ENCODE peak calls at places on chromosome 21, in six cellular contexts. U is AG04450, Q is adrenal gland, S is cardiac muscle cell, L is neuronal stem cell, N is endodermal cell. K is an unnamed sample.
A peak's percentile ranks its signal among the peaks of the same experiment; 100 is the strongest.

GRCh38 chr21:25459365-25459764 is 147.9 kb downstream of the MRPL39 start:
- DNase-seq in N (no peak), U (no peak), Q (no peak), S (no peak), L (no peak), K (no peak)

GRCh38 chr21:19547951-19548635 is 1144.5 kb upstream of the TMPRSS15 start:
- DNase-seq in N (no peak), Q (no peak), L (no peak), U (no peak), S (no peak), K (no peak)

GRCh38 chr21:25583370-25584133 is 23.7 kb downstream of the MRPL39 start:
- DNase-seq in N (no peak), L (no peak), Q (no peak), U (no peak), S (no peak), K (no peak)

GRCh38 chr21:33169360-33169759 is 60.4 kb upstream of the IFNAR2 start:
- DNase-seq in U (no peak), S (no peak), Q (no peak), N (no peak), L (no peak), K (no peak)

GRCh38 chr21:15036189-15036588 is 28.6 kb downstream of the NRIP1 start:
- DNase-seq in L (no peak), Q (no peak), N (no peak), S (no peak), U (no peak), K (no peak)

GRCh38 chr21:23874271-23874670 is 1733.0 kb downstream of the MRPL39 start:
- DNase-seq in U (no peak), L (no peak), S (no peak), N (no peak), Q (no peak), K (no peak)

GRCh38 chr21:25573409-25574206 is 33.7 kb downstream of the MRPL39 start:
- DNase-seq in S (peak; percentile 74), Q (no peak), N (no peak), L (no peak), U (peak; percentile 83), K (peak; percentile 49)

GRCh38 chr21:33350676-33351075 is 25.9 kb downstream of the IFNAR1 start:
- DNase-seq in Q (no peak), L (no peak), N (no peak), U (no peak), S (no peak), K (no peak)

GRCh38 chr21:39406065-39406464 is 39.5 kb downstream of the LCA5L start:
- DNase-seq in L (no peak), U (no peak), N (no peak), Q (no peak), S (no peak), K (no peak)

GRCh38 chr21:39318091-39318959 is 4.9 kb upstream of the BRWD1 start:
- DNase-seq in Q (no peak), U (no peak), L (no peak), N (no peak), S (peak; percentile 39), K (no peak)

GRCh38 chr21:28215214-28215954 is 777.3 kb downstream of the LTN1 start:
- DNase-seq in L (no peak), Q (no peak), S (peak; percentile 89), N (no peak), U (no peak), K (no peak)

GRCh38 chr21:27734146-27734545 is 767.3 kb upstream of the ADAMTS5 start:
- DNase-seq in S (peak; percentile 79), N (no peak), Q (no peak), U (peak; percentile 49), L (no peak), K (no peak)

GRCh38 chr21:25370311-25370744 is 237.0 kb downstream of the MRPL39 start:
- DNase-seq in Q (peak; percentile 52), U (peak; percentile 87), N (peak; percentile 46), S (peak; percentile 83), L (no peak), K (peak; percentile 31)

DNA sequence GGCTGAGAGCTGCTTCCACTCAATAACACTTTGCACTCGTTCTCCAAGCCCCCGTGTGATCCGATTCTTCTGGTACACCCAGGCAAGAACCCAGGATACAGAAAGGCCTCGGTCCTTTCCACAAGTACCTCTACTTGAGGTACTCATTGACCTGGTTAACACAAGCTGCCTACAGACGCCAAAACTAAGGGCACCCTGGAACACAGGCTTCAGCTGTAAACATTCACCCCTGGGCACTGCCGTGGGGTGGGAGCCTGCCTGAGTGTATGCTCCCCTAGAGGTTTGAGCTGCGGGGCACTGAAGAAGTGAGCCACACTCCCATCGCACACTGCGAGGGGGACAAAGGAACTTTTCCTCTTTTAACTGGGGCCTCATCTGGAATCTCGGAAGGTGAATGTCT is 30.5 kb downstream of the LRRC3 start:
- DNase-seq in Q (no peak), N (no peak), S (no peak), L (no peak), U (no peak), K (no peak)
- H3K4me3 ChIP-seq in Q (no peak overlapping the region), N (no peak overlapping the region), S (peak overlapping the region; percentile 29), L (peak overlapping the region; percentile 54), U (no peak overlapping the region), K (peak overlapping the region; percentile 50)

DNA sequence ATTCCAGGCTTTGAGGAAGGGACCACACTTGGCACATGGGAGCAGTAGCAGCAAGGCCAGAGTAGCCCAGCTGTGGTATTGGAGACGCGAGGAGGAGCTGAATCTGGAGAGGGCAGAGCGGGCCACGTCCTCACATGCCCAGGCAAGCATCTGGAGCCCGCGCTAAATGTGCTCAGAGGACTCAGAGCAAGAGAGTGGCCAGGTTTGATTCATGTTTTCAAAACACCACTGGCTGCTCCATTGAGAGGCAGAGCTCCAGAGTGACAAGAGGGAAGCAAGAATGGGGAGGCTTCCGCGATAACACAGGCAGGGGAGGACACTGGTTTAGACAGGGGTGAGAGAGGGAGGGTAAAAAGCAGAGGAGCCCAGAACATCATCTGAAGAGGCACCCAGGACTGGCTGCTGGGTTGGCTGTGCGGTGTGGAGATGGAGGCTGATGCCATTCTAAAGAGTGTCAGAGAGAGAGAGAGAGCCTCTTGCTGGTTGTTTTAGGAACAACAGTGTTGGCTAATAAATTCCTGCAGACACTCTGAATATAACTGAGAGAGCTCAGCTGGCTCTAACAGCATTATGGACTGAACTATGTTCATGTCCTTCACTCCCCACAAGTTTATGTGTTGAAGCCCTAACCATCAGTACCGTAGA is 32.3 kb downstream of the RCAN1 start:
- DNase-seq in L (peak; percentile 14), Q (no peak), S (peak; percentile 74), U (peak; percentile 24), N (peak; percentile 67), K (peak; percentile 51)
- H3K27ac ChIP-seq in L (no peak overlapping the region), Q (no peak overlapping the region), S (no peak overlapping the region), U (no peak overlapping the region), N (no peak overlapping the region), K (no peak overlapping the region)

GRCh38 chr21:44449473-44450363 is 5.6 kb upstream of the LRRC3 start:
- DNase-seq in U (no peak), L (no peak), S (no peak), N (peak; percentile 55), Q (no peak), K (no peak)
- H3K27me3 ChIP-seq in U (peaks cover 6% of the 10 kb centered on the region), L (peaks cover 18% of the 10 kb centered on the region), S (no peaks in the 10 kb centered on the region), N (no peaks in the 10 kb centered on the region), Q (peaks cover 3% of the 10 kb centered on the region), K (no peaks in the 10 kb centered on the region)

DNA sequence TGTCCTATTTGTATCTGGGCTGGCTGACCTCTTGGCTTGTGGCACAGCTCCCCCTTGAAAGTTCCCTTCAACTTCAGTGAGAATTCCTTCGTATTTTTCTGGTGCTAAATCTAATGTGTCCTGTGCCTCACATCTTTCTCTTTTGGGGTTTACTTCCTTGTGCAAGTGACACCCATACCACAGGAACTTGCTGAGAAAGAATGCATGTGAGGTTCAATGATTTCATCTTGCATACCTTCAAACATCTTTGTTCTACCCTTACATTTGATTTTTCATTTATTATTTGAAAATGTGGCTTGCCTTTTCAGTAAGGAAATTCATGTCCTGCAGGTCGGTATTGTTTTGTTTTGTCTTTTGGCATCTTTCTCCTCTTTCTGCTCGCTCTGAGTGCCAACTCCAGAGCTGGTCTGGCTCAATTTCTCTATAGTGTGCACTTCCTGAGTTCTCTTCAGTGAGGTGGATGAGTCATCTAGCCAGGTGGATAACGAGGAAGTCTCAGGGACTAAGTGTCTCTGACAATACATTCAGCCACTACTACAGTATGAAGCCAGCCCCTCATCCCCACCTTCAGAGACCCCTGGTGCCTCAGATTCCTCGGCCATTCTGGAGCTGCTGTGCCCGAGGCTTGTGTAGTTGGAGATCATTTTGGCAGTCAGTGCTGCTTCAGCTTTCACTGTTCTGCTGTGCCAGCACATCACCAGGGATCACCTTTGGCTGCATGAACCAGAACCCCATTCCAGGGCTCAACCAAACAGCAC is 59.4 kb downstream of the RIPK4 start:
- DNase-seq in N (no peak), L (no peak), S (no peak), U (no peak), Q (no peak), K (peak; percentile 58)
- H3K4me3 ChIP-seq in N (no peak overlapping the region), L (no peak overlapping the region), S (no peak overlapping the region), U (no peak overlapping the region), Q (no peak overlapping the region), K (no peak overlapping the region)

GRCh38 chr21:46478910-46479309 is 20.2 kb downstream of the DIP2A start:
- DNase-seq in L (no peak), N (no peak), Q (no peak), S (no peak), U (no peak), K (no peak)

GRCh38 chr21:46474365-46474764 is 15.7 kb downstream of the DIP2A start:
- DNase-seq in S (no peak), Q (no peak), U (no peak), L (no peak), N (no peak), K (no peak)

GRCh38 chr21:46475296-46475695 is 16.6 kb downstream of the DIP2A start:
- DNase-seq in L (no peak), N (no peak), S (no peak), U (no peak), Q (no peak), K (no peak)

GRCh38 chr21:46480466-46480865 is 21.8 kb downstream of the DIP2A start:
- DNase-seq in L (no peak), U (no peak), N (no peak), S (no peak), Q (no peak), K (no peak)

GRCh38 chr21:46477765-46478164 is 19.1 kb downstream of the DIP2A start:
- DNase-seq in Q (no peak), U (no peak), L (no peak), S (peak; percentile 55), N (no peak), K (no peak)
- H3K27ac ChIP-seq in Q (no peak overlapping the region), U (no peak overlapping the region), L (no peak overlapping the region), S (no peak overlapping the region), N (no peak overlapping the region), K (no peak overlapping the region)

DNA sequence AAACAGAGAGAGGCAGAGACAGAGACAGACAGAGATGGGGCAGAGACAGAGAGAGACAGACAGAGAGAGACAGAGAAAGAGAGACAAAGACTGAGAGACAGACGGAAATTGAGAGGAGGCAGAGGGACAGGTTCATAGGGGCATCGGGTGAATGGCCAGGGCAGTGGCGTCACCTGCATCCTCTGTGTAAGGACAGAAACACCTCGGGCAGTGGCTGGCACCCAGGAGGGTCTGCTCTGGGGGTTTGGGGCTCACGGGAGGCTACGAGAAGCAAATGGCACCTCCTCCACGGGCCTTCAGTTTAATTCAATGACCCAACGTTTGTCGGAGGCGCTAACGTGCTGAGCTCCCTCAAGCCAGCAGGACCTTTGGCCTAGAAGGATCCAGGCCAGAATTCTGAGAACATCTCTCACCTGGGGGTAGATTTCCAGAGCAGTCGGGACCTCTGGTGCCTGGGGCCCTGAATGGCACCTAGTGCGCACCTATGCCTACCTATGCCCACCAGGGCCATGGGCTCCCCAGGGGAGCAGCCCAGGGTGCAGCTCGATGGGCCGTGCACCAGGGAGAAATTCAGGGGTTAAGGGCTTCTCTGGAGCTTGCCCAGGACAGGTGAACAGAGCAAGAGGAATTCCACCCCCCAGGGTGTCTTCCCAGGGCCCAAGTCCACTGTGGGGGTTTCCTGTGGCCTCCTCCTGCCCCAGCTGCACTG is 20.6 kb upstream of the PTTG1IP start:
- DNase-seq in S (no peak), U (no peak), L (no peak), N (no peak), Q (no peak), K (no peak)
- H3K27me3 ChIP-seq in S (no peaks in the 10 kb centered on the region), U (peaks cover 55% of the 10 kb centered on the region), L (peaks cover 52% of the 10 kb centered on the region), N (no peaks in the 10 kb centered on the region), Q (peaks cover 2% of the 10 kb centered on the region), K (no peaks in the 10 kb centered on the region)

K was measured in hepatocyte.